ENCODE peak calls at places on chromosomes 6 and 20, in seven cellular contexts. U, K, Q, X, E, A and N are unnamed samples.

GRCh38 chr6:7129784-7130569 is 22.2 kb downstream of the RREB1 start:
- DNase-seq in U (no peak), K (peak), Q (peak), X (no peak), E (no peak), A (no peak), N (peak)

GRCh38 chr20:11153819-11154218 is 480.0 kb upstream of the JAG1 start:
- DNase-seq in U (no peak), K (peak), Q (peak), X (no peak), E (no peak), A (no peak), N (no peak)

GRCh38 chr6:116564296-116564695 is 7.0 kb upstream of the RWDD1 start:
- DNase-seq in U (no peak), K (peak), Q (no peak), X (no peak), E (no peak), A (no peak), N (no peak)

GRCh38 chr6:19210849-19211590 is 626.1 kb upstream of the ID4 start:
- DNase-seq in U (no peak), K (no peak), Q (peak), X (peak), E (no peak), A (peak), N (no peak)

GRCh38 chr6:31351734-31352496 is 5.1 kb downstream of the HLA-B start:
- DNase-seq in U (no peak), K (no peak), Q (no peak), X (no peak), E (no peak), A (no peak), N (no peak)

GRCh38 chr6:106192824-106193223 is 106.7 kb downstream of the PRDM1 start:
- DNase-seq in U (no peak), K (peak), Q (peak), X (no peak), E (no peak), A (no peak), N (no peak)

GRCh38 chr6:29685718-29686326 is 4.9 kb upstream of the ZFP57 start:
- DNase-seq in U (no peak), K (no peak), Q (no peak), X (no peak), E (no peak), A (peak), N (no peak)

GRCh38 chr6:159126590-159126989 is 42.6 kb upstream of the FNDC1 start:
- DNase-seq in U (no peak), K (no peak), Q (no peak), X (no peak), E (no peak), A (no peak), N (no peak)

GRCh38 chr6:159979136-159979874 is 10.4 kb downstream of the IGF2R start:
- DNase-seq in U (peak), K (peak), Q (peak), X (no peak), E (no peak), A (no peak), N (no peak)

GRCh38 chr6:138087549-138087948 is 19.7 kb downstream of the PERP start:
- DNase-seq in U (no peak), K (peak), Q (peak), X (no peak), E (no peak), A (peak), N (no peak)

GRCh38 chr6:136188492-136188891 is 61.6 kb downstream of the MTFR2 start:
- DNase-seq in U (no peak), K (no peak), Q (no peak), X (no peak), E (no peak), A (no peak), N (no peak)

GRCh38 chr6:151914475-151914874 is 107.0 kb downstream of the ESR1 start:
- DNase-seq in U (no peak), K (no peak), Q (peak), X (no peak), E (no peak), A (peak), N (no peak)

GRCh38 chr6:39495640-39496039 is 173.1 kb upstream of the KCNK16 start:
- DNase-seq in U (no peak), K (no peak), Q (no peak), X (no peak), E (no peak), A (peak), N (no peak)

GRCh38 chr6:24583463-24584389 is 62.3 kb downstream of the KIAA0319 start:
- DNase-seq in U (peak), K (peak), Q (peak), X (peak), E (no peak), A (peak), N (peak)

GRCh38 chr20:57613481-57613921 is 6.7 kb downstream of the ZBP1 start:
- DNase-seq in U (no peak), K (no peak), Q (no peak), X (no peak), E (no peak), A (no peak), N (no peak)

GRCh38 chr20:44745560-44746366 is at the start of gene KCNK15:
- DNase-seq in U (peak), K (no peak), Q (peak), X (peak), E (no peak), A (peak), N (no peak)

GRCh38 chr6:17393335-17394191 is at the start of gene CAP2:
- DNase-seq in U (peak), K (peak), Q (peak), X (peak), E (no peak), A (peak), N (peak)

GRCh38 chr6:90816764-90817163 is 229.9 kb upstream of the MAP3K7 start:
- DNase-seq in U (no peak), K (no peak), Q (no peak), X (no peak), E (no peak), A (no peak), N (no peak)

GRCh38 chr20:20956586-20956985 is 149.6 kb downstream of the LINC00237 start:
- DNase-seq in U (no peak), K (no peak), Q (no peak), X (no peak), E (no peak), A (no peak), N (no peak)

GRCh38 chr6:71745525-71745924 is 140.8 kb upstream of the RIMS1 start:
- DNase-seq in U (no peak), K (no peak), Q (no peak), X (no peak), E (no peak), A (peak), N (no peak)
- H3K27ac ChIP-seq in U (no peak), K (no peak), Q (no peak), X (no peak), E (no peak), A (no peak), N (no peak)

GRCh38 chr20:64077876-64078551 is 1.3 kb downstream of the RGS19 start:
- DNase-seq in U (peak), K (no peak), Q (no peak), X (no peak), E (no peak), A (peak), N (no peak)
- H3K4me3 ChIP-seq in U (peak), K (no peak), Q (peak), X (no peak), E (peak), A (peak), N (peak)

GRCh38 chr6:2640551-2640950 is 110.2 kb downstream of the MYLK4 start:
- DNase-seq in U (no peak), K (no peak), Q (no peak), X (no peak), E (no peak), A (no peak), N (no peak)

GRCh38 chr6:2646346-2646745 is 104.4 kb downstream of the MYLK4 start:
- DNase-seq in U (no peak), K (no peak), Q (no peak), X (no peak), E (no peak), A (no peak), N (no peak)

GRCh38 chr6:2641044-2641673 is 109.6 kb downstream of the MYLK4 start:
- DNase-seq in U (no peak), K (no peak), Q (no peak), X (no peak), E (no peak), A (no peak), N (no peak)

GRCh38 chr6:2639876-2640275 is 110.8 kb downstream of the MYLK4 start:
- DNase-seq in U (no peak), K (no peak), Q (no peak), X (no peak), E (no peak), A (no peak), N (no peak)

GRCh38 chr6:2643935-2644539 is 106.7 kb downstream of the MYLK4 start:
- DNase-seq in U (no peak), K (no peak), Q (no peak), X (no peak), E (no peak), A (no peak), N (no peak)
- H3K27ac ChIP-seq in U (no peak), K (no peak), Q (no peak), X (no peak), E (no peak), A (no peak), N (no peak)

GRCh38 chr6:27684264-27685211 is 211.6 kb upstream of the ZNF184 start:
- DNase-seq in U (no peak), K (peak), Q (peak), X (peak), E (no peak), A (peak), N (no peak)

GRCh38 chr6:27679308-27679967 is 206.5 kb upstream of the ZNF184 start:
- DNase-seq in U (no peak), K (no peak), Q (no peak), X (no peak), E (no peak), A (peak), N (no peak)

GRCh38 chr6:27685278-27685677 is 212.4 kb upstream of the ZNF184 start:
- DNase-seq in U (no peak), K (no peak), Q (no peak), X (no peak), E (no peak), A (no peak), N (no peak)

GRCh38 chr6:27678449-27678848 is 205.5 kb upstream of the ZNF184 start:
- DNase-seq in U (no peak), K (no peak), Q (no peak), X (peak), E (no peak), A (no peak), N (no peak)

GRCh38 chr6:27679968-27680694 is 207.2 kb upstream of the ZNF184 start:
- DNase-seq in U (no peak), K (no peak), Q (no peak), X (no peak), E (no peak), A (peak), N (no peak)
- H3K4me3 ChIP-seq in U (no peak), K (peak), Q (no peak), X (peak), E (no peak), A (peak), N (no peak)

DNA sequence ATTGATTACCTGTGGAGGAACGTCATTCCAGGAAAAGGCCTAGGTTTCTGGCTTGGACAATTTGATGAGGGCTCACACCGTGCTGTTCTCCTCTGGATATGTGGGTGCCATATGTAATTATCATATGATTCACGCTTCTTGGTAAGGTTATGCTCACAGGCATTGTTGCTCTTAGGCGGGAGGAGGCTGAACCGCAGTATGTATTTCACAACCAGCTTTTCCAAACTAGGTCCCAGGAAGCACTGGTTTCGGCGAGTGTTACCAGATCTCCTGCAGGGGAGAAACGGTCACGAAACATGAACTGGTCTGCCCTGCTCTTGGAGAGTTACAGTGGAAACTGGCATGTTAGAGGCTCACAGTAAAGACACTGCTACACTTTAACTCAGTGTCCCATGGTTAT is 793 bp upstream of the FAM50B start:
- DNase-seq in U (no peak), K (no peak), Q (no peak), X (no peak), E (no peak), A (peak), N (no peak)
- H3K27ac ChIP-seq in U (peak), K (no peak), Q (no peak), X (peak), E (peak), A (no peak), N (no peak)